ENCODE peak calls at places on chromosome 14, in seven cellular contexts. P is SK-N-SH, C is H1, R is HCT116, Q is GM12878, E is K562, A is HepG2. K is an unnamed sample. For H3K4me1, the result is how much of the 10 kb centered on the place peaks cover.

GRCh38 chr14:73198253-73198652 is 39.1 kb upstream of the PAPLN start:
- DNase-seq in P (no peak), C (no peak), R (no peak), Q (no peak), E (no peak), A (no peak), K (peak)

GRCh38 chr14:77741438-77741837 is 19.5 kb downstream of the SNW1 start:
- DNase-seq in P (no peak), C (no peak), R (no peak), Q (no peak), E (no peak), A (no peak), K (no peak)

GRCh38 chr14:92586001-92586947 is 72.7 kb downstream of the RIN3 start:
- DNase-seq in P (no peak), C (no peak), R (no peak), Q (peak), E (no peak), A (no peak), K (no peak)

GRCh38 chr14:38254565-38255407 is 1.1 kb downstream of the CLEC14A start:
- DNase-seq in P (no peak), C (peak), R (no peak), Q (no peak), E (no peak), A (no peak), K (no peak)

GRCh38 chr14:100523131-100523530 is 64.1 kb downstream of the BEGAIN start:
- DNase-seq in P (no peak), C (no peak), R (no peak), Q (no peak), E (no peak), A (no peak), K (no peak)

GRCh38 chr14:84825481-84825880 is 704.5 kb upstream of the FLRT2 start:
- DNase-seq in P (no peak), C (no peak), R (no peak), Q (no peak), E (no peak), A (no peak), K (no peak)

GRCh38 chr14:20539906-20540305 is 20.9 kb downstream of the RNASE9 start:
- DNase-seq in P (peak), C (no peak), R (no peak), Q (no peak), E (no peak), A (no peak), K (no peak)

GRCh38 chr14:102445066-102445465 is 64.5 kb downstream of the ANKRD9 start:
- DNase-seq in P (no peak), C (no peak), R (no peak), Q (no peak), E (no peak), A (no peak), K (no peak)

GRCh38 chr14:100325231-100325632 is 2.1 kb downstream of the SLC25A47 start:
- DNase-seq in P (no peak), C (no peak), R (no peak), Q (no peak), E (no peak), A (no peak), K (no peak)

GRCh38 chr14:103960457-103960856 is 18.1 kb upstream of the RD3L start:
- DNase-seq in P (peak), C (no peak), R (no peak), Q (no peak), E (no peak), A (no peak), K (no peak)
- TF ChIP-seq YY1 in P (no peak), C (no peak), R (no peak), Q (no peak), E (no peak), A (no peak), K (no peak)

GRCh38 chr14:36659010-36659821 is 2.4 kb upstream of the PAX9 start:
- DNase-seq in P (no peak), C (no peak), R (no peak), Q (no peak), E (no peak), A (no peak), K (no peak)

GRCh38 chr14:36661506-36662257 is at the start of gene PAX9:
- DNase-seq in P (peak), C (peak), R (peak), Q (peak), E (peak), A (peak), K (peak)

GRCh38 chr14:36659822-36660735 is 1.6 kb upstream of the PAX9 start:
- DNase-seq in P (no peak), C (no peak), R (no peak), Q (no peak), E (no peak), A (no peak), K (no peak)

GRCh38 chr14:36662258-36662542 is 540 bp downstream of the PAX9 start:
- DNase-seq in P (no peak), C (no peak), R (no peak), Q (no peak), E (no peak), A (no peak), K (no peak)

GRCh38 chr14:36660736-36661505 is 739 bp upstream of the PAX9 start:
- DNase-seq in P (no peak), C (no peak), R (no peak), Q (no peak), E (no peak), A (no peak), K (no peak)
- H3K4me1 ChIP-seq in P (under half), C (under half), R (under half), Q (under half), E (under half), A (under half), K (under half)

DNA sequence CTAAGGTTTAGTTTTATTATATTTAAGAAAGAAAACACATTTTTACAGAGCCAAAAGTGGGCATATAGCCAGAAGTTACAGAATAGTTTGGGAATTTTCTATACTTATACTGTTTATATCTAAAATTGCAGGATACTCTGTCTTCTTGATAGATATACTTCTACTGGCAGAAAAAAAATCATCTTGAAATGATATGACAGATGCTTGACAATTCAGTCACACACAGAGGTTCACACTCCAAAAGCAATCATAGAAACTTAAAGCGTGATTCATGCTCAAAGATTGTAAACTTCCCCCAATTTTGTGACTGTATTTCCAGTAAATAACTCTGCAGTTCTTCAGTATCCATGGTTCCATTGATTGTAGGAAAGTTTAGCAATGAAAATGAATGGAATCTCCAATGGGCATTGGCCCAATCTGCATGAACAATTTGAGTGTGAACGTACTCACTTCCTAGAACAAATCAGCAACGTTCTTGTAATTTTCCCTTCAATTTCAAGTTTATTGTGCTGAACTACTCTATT is 307.8 kb downstream of the NOVA1 start:
- DNase-seq in P (no peak), C (no peak), R (no peak), Q (no peak), E (no peak), A (no peak), K (no peak)
- TF ChIP-seq YY1 in P (no peak), C (no peak), R (no peak), Q (no peak), E (no peak), A (no peak), K (no peak)

GRCh38 chr14:61116369-61116768 is 135.3 kb downstream of the SLC38A6 start:
- DNase-seq in P (no peak), C (no peak), R (no peak), Q (no peak), E (no peak), A (no peak), K (no peak)

GRCh38 chr14:61122862-61123261 is 141.8 kb downstream of the SLC38A6 start:
- DNase-seq in P (no peak), C (no peak), R (no peak), Q (no peak), E (no peak), A (no peak), K (no peak)

GRCh38 chr14:61120576-61120975 is 139.5 kb downstream of the SLC38A6 start:
- DNase-seq in P (no peak), C (no peak), R (no peak), Q (no peak), E (no peak), A (no peak), K (no peak)

GRCh38 chr14:61121293-61121897 is 140.3 kb downstream of the SLC38A6 start:
- DNase-seq in P (no peak), C (no peak), R (no peak), Q (no peak), E (no peak), A (no peak), K (no peak)

DNA sequence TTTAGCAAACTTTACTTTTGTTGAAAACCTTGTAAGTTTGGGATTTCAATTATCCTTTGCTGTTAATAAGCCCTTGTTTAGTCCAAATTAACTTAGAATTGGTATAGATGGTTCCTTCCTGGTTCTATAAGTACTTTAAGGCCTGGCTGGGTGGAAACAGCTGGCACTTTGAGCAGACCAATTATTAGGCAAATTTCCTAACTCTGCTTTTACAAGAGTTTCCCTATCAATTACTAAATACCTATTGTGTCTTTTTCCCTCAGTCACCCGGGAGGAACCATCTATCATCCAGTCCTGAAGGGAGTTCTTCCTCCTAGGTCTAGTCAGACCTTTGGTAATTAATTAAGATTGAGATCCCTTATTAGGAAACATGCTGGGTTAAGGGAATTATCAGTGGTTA is 138.0 kb downstream of the SLC38A6 start:
- DNase-seq in P (no peak), C (no peak), R (no peak), Q (no peak), E (no peak), A (no peak), K (peak)
- H3K4me1 ChIP-seq in P (under half), C (under half), R (under half), Q (under half), E (under half), A (under half), K (under half)

DNA sequence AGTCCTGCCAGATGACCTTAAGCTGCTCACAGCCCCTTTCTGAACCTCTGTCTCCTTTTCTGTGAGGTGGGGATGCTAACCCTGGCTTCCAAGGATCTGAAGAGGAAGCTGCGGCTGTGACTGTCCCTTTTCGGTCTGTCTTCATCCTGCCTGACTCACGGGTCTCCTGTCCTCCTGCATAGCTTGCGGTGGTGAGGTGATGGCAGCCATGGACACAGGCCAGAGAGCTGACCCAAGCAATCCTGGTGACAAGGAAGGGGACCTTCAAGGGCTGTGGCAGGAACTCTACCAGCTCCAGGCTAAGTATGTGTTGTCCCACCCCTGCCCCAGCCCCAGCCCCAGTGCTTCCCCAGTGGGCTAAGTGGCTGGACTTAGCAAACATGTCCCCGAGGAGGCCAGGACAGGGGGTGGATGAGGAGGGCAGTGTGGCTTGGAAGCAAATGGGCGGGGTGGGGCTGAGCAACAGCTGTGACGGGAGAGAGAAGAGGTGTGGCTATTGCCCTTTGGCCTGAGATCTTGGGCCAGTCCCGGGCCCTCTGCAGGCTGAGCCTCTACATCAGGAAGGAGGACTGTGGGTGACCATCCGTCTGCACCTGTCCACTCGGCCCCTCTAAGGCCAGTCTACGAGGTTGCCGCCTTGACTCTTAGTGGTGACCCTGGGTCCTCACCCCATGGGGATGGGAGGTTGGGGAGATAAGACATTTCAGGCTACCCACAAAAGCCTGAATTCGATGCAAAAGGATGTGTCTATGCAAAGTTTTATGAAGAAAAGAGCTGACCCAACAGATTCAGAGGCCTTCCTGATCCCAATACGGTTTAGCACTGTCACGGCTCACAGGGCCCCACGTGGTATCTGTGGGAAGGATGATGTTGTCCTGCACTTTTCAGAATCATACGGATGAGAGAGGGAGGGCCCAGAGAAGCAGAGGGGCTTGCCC is 1.1 kb downstream of the CCDC197 start:
- DNase-seq in P (no peak), C (no peak), R (no peak), Q (no peak), E (no peak), A (no peak), K (no peak)
- TF ChIP-seq YY1 in P (no peak), C (no peak), R (no peak), Q (no peak), E (no peak), A (no peak), K (no peak)

GRCh38 chr14:95485222-95485819 is 31.1 kb downstream of the SYNE3 start:
- DNase-seq in P (no peak), C (no peak), R (no peak), Q (no peak), E (no peak), A (no peak), K (peak)
- H3K4me1 ChIP-seq in P (under half), C (under half), R (under half), Q (under half), E (under half), A (under half), K (under half)

GRCh38 chr14:54364555-54365415 is 32.0 kb upstream of the CDKN3 start:
- DNase-seq in P (no peak), C (no peak), R (no peak), Q (no peak), E (no peak), A (peak), K (no peak)
- TF ChIP-seq YY1 in P (no peak), C (no peak), R (no peak), Q (no peak), E (no peak), A (no peak), K (no peak)

DNA sequence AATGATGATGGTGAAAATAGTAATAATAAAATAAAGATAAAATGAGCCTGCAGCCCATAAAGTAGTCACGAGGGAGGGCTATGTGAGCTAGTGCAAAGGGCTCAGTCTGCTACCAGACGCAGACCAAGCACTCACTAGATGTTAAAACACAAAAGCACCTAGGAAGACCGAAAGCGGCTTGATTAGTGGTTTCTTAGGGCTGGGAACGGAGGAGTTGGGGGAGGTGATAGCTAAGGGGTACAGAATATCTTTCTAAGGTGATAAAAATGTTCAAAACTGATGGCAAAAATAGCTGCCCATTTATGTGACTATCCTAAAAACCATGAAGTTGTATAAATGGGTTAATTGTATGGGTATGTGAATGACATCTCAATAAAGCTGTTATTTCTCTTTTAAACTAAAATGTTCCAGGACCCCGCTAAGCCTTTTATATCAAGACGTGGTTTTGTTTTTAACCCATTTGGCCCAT is 39.6 kb downstream of the ACTN1 start:
- DNase-seq in P (no peak), C (no peak), R (no peak), Q (no peak), E (no peak), A (no peak), K (no peak)
- H3K4me1 ChIP-seq in P (half or more), C (under half), R (under half), Q (under half), E (under half), A (half or more), K (under half)

K was measured in NT2/D1.